ENCODE peak calls at places on chromosomes 7 and 10, in four cellular contexts. L, E, D and X are unnamed samples.

GRCh38 chr10:48450233-48450810 is 143.8 kb downstream of the MAPK8 start:
- DNase-seq in L (no peak), E (no peak), D (no peak), X (peak; percentile 42)

GRCh38 chr10:101565936-101566332 is 22.1 kb downstream of the POLL start:
- DNase-seq in L (no peak), E (no peak), D (no peak), X (no peak)

GRCh38 chr7:82166666-82167065 is 276.9 kb downstream of the CACNA2D1 start:
- DNase-seq in L (no peak), E (no peak), D (no peak), X (no peak)

GRCh38 chr10:115861455-115861854 is 411.6 kb downstream of the GFRA1 start:
- DNase-seq in L (no peak), E (no peak), D (no peak), X (no peak)

GRCh38 chr10:6918305-6918704 is 338.2 kb upstream of the PRKCQ start:
- DNase-seq in L (peak; percentile 25), E (no peak), D (no peak), X (peak; percentile 75)

GRCh38 chr7:127258111-127258510 is 5.4 kb upstream of the GRM8 start:
- DNase-seq in L (no peak), E (no peak), D (no peak), X (no peak)

GRCh38 chr10:98262571-98262970 is 5.4 kb downstream of the LOXL4 start:
- DNase-seq in L (peak; percentile 23), E (no peak), D (no peak), X (no peak)

GRCh38 chr10:77637474-77637985 is at the start of gene KCNMA1:
- DNase-seq in L (no peak), E (no peak), D (no peak), X (peak; percentile 75)

GRCh38 chr10:124728071-124728829 is 15.9 kb downstream of the FAM53B start:
- DNase-seq in L (no peak), E (no peak), D (no peak), X (no peak)

GRCh38 chr10:91883549-91884542 is 25.4 kb downstream of the FGFBP3 start:
- DNase-seq in L (no peak), E (no peak), D (peak; percentile 8), X (no peak)

GRCh38 chr10:124693396-124693795 is 50.8 kb downstream of the FAM53B start:
- DNase-seq in L (peak; percentile 42), E (no peak), D (no peak), X (no peak)

GRCh38 chr10:113093188-113094113 is 143.4 kb downstream of the TCF7L2 start:
- DNase-seq in L (no peak), E (peak; percentile 8), D (peak; percentile 88), X (no peak)
- TF ChIP-seq RFX5 in L (no peak), E (no peak), D (no peak), X (no peak)

DNA sequence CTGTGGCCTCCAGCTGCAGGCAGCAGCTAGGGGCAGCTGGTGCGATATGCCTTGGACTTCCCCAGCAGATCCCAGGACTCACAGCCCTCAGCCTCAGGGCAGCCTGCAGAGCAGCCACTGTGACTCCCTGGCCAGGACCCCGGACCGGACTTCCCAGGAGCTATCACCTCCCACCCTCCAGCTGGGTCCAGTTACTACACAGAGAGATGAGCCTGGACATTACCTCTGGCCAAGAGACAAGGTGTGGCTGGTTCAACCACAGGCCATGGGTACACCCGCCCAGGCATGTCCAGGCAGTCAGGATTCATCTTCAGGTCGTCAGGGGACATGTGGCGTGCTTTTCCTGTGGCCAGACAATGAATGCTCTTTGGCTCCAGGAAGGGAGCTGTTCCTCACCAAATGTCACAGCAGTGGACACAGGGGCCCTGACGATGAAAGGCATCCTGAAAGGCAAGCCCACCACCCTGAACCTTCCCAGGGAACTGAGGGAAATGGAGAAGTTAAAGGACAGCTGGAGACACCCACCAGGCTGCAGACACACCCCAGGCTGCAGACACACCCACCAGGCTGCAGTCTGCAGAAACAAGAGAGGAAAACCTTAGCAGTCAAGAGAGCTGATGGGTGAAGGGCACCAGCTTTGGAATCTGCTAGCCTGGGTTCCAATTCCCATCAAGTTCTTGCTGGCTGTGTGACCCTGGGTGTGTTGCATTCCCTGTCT is 25.8 kb upstream of the NANOS1 start:
- DNase-seq in L (no peak), E (no peak), D (no peak), X (no peak)
- TF ChIP-seq SRF in L (no peak), E (no peak), D (no peak), X (no peak)

DNA sequence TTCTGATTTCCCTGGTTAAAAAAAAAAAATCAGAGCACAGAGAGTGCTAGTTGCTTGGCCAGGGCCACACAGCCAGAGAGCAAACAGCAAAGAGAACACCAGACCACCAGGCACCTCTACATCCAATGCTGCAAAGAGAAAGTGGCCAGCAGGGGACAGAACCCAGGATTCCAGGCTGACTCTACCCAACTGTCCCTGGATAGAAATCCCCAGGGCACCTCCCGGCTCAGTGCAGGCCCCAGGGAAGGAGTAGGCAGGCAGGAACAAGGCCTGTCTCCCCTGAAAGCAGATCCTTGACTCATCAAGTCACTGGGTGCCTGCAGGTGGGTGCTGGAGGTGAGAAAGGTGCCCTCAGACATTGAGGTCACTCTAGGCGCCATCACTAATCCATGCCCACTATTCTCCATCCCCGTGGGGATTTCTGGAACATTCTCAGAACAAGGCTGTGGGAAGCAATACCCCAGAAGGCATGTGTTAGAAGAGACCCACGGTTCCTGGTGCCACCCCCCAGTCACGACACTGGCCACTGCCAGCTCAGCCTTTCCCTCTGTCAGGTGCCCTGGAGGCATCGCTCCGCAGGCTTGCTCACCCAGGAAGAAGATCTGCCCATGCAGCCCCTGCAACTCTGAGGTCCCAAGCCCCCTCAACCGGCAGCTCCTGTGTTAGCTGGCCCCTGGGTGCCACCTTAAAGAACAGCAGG is 154.8 kb downstream of the GRID1 start:
- DNase-seq in L (no peak), E (no peak), D (no peak), X (no peak)
- TF ChIP-seq RFX5 in L (no peak), E (no peak), D (no peak), X (no peak)

GRCh38 chr7:73906874-73907273 is 45.9 kb downstream of the TMEM270 start:
- DNase-seq in L (peak; percentile 11), E (no peak), D (no peak), X (no peak)

GRCh38 chr7:73907554-73908122 is 46.7 kb downstream of the TMEM270 start:
- DNase-seq in L (no peak), E (no peak), D (no peak), X (no peak)

GRCh38 chr7:73909996-73910395 is 49.0 kb downstream of the TMEM270 start:
- DNase-seq in L (no peak), E (no peak), D (no peak), X (no peak)

GRCh38 chr7:73908123-73908611 is 47.2 kb downstream of the TMEM270 start:
- DNase-seq in L (no peak), E (no peak), D (no peak), X (no peak)

GRCh38 chr7:73909051-73909941 is 48.3 kb downstream of the TMEM270 start:
- DNase-seq in L (no peak), E (no peak), D (no peak), X (no peak)
- TF ChIP-seq SRF in L (no peak), E (no peak), D (no peak), X (no peak)

DNA sequence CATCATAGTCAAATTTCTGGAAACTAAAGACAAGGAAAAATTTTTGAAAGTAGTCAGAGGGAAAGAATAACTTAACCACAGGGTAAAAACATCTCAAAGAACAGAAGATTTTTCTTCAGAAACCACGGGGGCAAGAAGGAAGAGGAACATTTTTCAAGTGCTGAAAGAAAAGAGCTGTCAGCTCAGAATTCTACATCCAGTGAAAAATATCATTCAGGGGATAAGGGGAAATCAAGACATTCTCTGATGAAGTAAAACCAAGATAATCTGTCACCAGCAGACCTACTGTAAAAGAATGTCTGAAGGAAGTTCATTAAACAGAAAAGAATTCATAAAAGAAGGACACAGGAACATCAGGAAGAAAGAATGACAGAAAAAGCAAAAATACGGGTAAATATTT is 111.2 kb upstream of the TMEM72 start:
- DNase-seq in L (no peak), E (no peak), D (no peak), X (no peak)
- TF ChIP-seq RFX5 in L (no peak), E (no peak), D (no peak), X (no peak)

GRCh38 chr7:19066109-19066508 is 51.3 kb downstream of the TWIST1 start:
- DNase-seq in L (no peak), E (no peak), D (no peak), X (no peak)

DNA sequence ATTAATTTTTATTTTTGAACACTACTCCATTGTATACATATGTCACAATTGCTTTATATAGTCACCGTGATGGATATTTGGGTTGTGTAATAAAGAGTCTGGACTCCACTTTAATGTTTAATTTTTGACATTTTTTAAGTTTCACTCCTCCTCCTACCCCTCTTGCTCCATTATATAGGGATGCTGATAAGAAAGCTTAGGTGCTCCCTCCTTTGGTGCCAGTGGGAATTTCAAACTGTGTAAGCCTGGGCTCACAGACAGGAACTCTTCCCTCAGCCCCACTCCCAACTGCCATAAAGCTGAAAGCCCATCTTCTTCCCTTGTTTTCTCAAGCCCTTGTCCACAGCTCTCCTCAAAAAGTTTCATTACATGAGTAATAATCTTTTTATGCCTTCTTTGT is 47.6 kb downstream of the TWIST1 start:
- DNase-seq in L (no peak), E (no peak), D (no peak), X (no peak)
- TF ChIP-seq SRF in L (no peak), E (no peak), D (no peak), X (no peak)

GRCh38 chr7:100093925-100094486 is 5.2 kb downstream of the COPS6 start:
- DNase-seq in L (no peak), E (no peak), D (no peak), X (no peak)
- TF ChIP-seq RFX5 in L (no peak), E (no peak), D (no peak), X (no peak)